ENCODE peak calls at places on chromosomes 4 and X, in five cellular contexts. K, D, U, X and S are unnamed samples.

GRCh38 chr4:19486400-19486799 is 765.3 kb upstream of the SLIT2 start:
- DNase-seq in K (no peak), D (peak), U (peak), X (no peak), S (peak)

GRCh38 chr4:1871471-1872021 is 353 bp downstream of the NSD2 start:
- DNase-seq in K (peak), D (no peak), U (no peak), X (no peak), S (no peak)

GRCh38 chrX:111052478-111052877 is 43.5 kb upstream of the PAK3 start:
- DNase-seq in K (no peak), D (no peak), U (no peak), X (no peak), S (no peak)

GRCh38 chr4:27168783-27169182 is 308.1 kb downstream of the STIM2 start:
- DNase-seq in K (no peak), D (no peak), U (no peak), X (no peak), S (no peak)

GRCh38 chr4:150501019-150501727 is 80.8 kb upstream of the MAB21L2 start:
- DNase-seq in K (no peak), D (no peak), U (peak), X (peak), S (peak)

GRCh38 chr4:151841107-151841506 is 80.3 kb upstream of the GATB start:
- DNase-seq in K (no peak), D (no peak), U (no peak), X (no peak), S (no peak)

GRCh38 chr4:150283689-150284088 is 205.4 kb downstream of the DCLK2 start:
- DNase-seq in K (no peak), D (no peak), U (no peak), X (peak), S (no peak)

GRCh38 chr4:742742-743311 is 37.2 kb downstream of the PCGF3 start:
- DNase-seq in K (peak), D (peak), U (no peak), X (peak), S (peak)

GRCh38 chrX:118772051-118772450 is 44.6 kb downstream of the IL13RA1 start:
- DNase-seq in K (no peak), D (no peak), U (peak), X (no peak), S (no peak)

GRCh38 chr4:5989236-5990225 is 28.7 kb downstream of the C4orf50 start:
- DNase-seq in K (peak), D (no peak), U (no peak), X (no peak), S (no peak)

GRCh38 chr4:94160774-94161173 is 46.9 kb upstream of the SMARCAD1 start:
- DNase-seq in K (no peak), D (no peak), U (peak), X (no peak), S (peak)

GRCh38 chr4:80184791-80185756 is 12.2 kb upstream of the PRDM8 start:
- DNase-seq in K (peak), D (no peak), U (no peak), X (no peak), S (no peak)

GRCh38 chrX:2677764-2678163 is 13.3 kb upstream of the CD99 start:
- DNase-seq in K (peak), D (peak), U (peak), X (peak), S (peak)

GRCh38 chr4:101701551-101701950 is 89.0 kb upstream of the BANK1 start:
- DNase-seq in K (no peak), D (no peak), U (no peak), X (no peak), S (no peak)

GRCh38 chrX:9708923-9709553 is 56.6 kb downstream of the GPR143 start:
- DNase-seq in K (peak), D (peak), U (peak), X (peak), S (peak)

GRCh38 chr4:153541426-153542096 is 75.4 kb downstream of the TMEM131L start:
- DNase-seq in K (no peak), D (no peak), U (peak), X (peak), S (no peak)

GRCh38 chr4:38209654-38210053 is 249.5 kb downstream of the PTTG2 start:
- DNase-seq in K (no peak), D (no peak), U (no peak), X (no peak), S (no peak)

GRCh38 chr4:163215896-163216295 is 49.2 kb upstream of the NAF1 start:
- DNase-seq in K (no peak), D (no peak), U (no peak), X (no peak), S (no peak)

GRCh38 chrX:50211510-50211909 is 6.9 kb downstream of the CCNB3 start:
- DNase-seq in K (no peak), D (no peak), U (peak), X (peak), S (peak)

GRCh38 chr4:52751349-52751911 is at the start of gene ERVMER34-1:
- DNase-seq in K (peak), D (peak), U (peak), X (peak), S (peak)

GRCh38 chr4:83438719-83439118 is 16.9 kb downstream of the HELQ start:
- DNase-seq in K (no peak), D (no peak), U (peak), X (no peak), S (peak)

GRCh38 chrX:149198980-149199732 is 305.9 kb downstream of the IDS start:
- DNase-seq in K (no peak), D (no peak), U (no peak), X (no peak), S (no peak)

GRCh38 chr4:139603576-139604387 is 47.8 kb upstream of the SETD7 start:
- DNase-seq in K (no peak), D (peak), U (peak), X (peak), S (peak)

GRCh38 chr4:169094656-169095231 is 84.7 kb upstream of the CBR4 start:
- DNase-seq in K (no peak), D (no peak), U (no peak), X (no peak), S (no peak)

GRCh38 chr4:11338990-11339782 is 89.5 kb downstream of the HS3ST1 start:
- DNase-seq in K (no peak), D (no peak), U (no peak), X (no peak), S (no peak)

GRCh38 chr4:21884615-21885014 is 64.0 kb downstream of the KCNIP4 start:
- DNase-seq in K (no peak), D (no peak), U (no peak), X (no peak), S (no peak)

GRCh38 chrX:130741584-130741983 is 161.4 kb downstream of the ENOX2 start:
- DNase-seq in K (no peak), D (no peak), U (no peak), X (no peak), S (no peak)

GRCh38 chr4:85420831-85421230 is 54.1 kb upstream of the ARHGAP24 start:
- DNase-seq in K (no peak), D (no peak), U (no peak), X (no peak), S (no peak)

GRCh38 chr4:7310441-7310840 is 118.1 kb downstream of the SORCS2 start:
- DNase-seq in K (no peak), D (no peak), U (no peak), X (no peak), S (no peak)

GRCh38 chr4:186225848-186226247 is 1.5 kb upstream of the KLKB1 start:
- DNase-seq in K (no peak), D (no peak), U (no peak), X (no peak), S (no peak)

GRCh38 chr4:186227744-186228513 is 622 bp downstream of the KLKB1 start:
- DNase-seq in K (no peak), D (no peak), U (peak), X (no peak), S (no peak)

GRCh38 chr4:186226521-186227189 is 652 bp upstream of the KLKB1 start:
- DNase-seq in K (no peak), D (no peak), U (no peak), X (no peak), S (no peak)

GRCh38 chr4:186228514-186228894 is 1.2 kb downstream of the KLKB1 start:
- DNase-seq in K (no peak), D (no peak), U (no peak), X (no peak), S (no peak)

DNA sequence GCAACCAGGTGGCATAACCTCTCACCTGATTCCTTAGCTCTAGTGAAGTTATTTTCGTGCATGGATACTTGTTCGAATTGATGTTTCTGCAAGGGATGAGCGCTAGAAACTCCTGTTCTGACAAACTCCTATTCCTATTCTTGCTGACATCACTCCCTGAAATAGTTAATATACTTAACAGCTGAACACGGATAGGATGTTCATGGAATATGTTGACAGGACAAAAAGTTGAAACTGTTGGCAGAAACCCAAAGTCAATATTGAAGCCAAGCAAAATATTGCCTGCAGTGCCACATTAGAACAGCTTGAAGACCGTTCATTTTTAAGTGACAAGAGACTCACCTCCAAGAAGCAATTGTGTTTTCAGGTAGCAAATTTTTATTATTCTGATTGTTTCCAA is at the start of gene KLKB1:
- DNase-seq in K (no peak), D (no peak), U (peak), X (no peak), S (no peak)
- H3K4me3 ChIP-seq in K (peak), D (no peak), U (no peak), X (no peak), S (no peak)

GRCh38 chrX:136272325-136272724 is 21.1 kb upstream of the MAP7D3 start:
- DNase-seq in K (no peak), D (no peak), U (no peak), X (no peak), S (no peak)
- TF ChIP-seq CTCF in K (no peak), D (no peak), U (no peak), X (peak), S (no peak)

DNA sequence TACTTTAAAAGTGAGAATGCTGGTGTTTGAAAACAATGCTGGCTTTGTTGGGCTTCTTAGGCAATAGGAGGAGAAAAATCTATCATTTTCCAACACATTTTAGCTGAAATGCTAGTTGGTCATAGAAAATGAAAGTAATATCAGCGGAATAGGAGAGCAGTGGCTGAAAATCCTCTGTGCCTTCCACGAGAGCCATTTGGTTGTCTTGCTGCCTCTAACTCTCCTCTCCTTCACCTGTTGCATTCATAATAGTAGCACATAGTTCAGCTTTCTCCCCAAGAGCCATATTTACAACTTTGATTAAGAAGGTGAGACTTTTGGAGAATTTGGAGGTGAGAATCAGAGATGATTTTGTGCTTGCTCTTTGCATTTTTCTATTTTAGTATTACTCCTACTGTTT is 849.4 kb upstream of the FTHL17 start:
- DNase-seq in K (no peak), D (no peak), U (no peak), X (no peak), S (no peak)
- H3K4me3 ChIP-seq in K (no peak), D (no peak), U (no peak), X (no peak), S (no peak)

GRCh38 chr4:4666187-4666586 is 124.3 kb upstream of the STX18 start:
- DNase-seq in K (no peak), D (no peak), U (no peak), X (no peak), S (no peak)

GRCh38 chr4:4663028-4663427 is 121.2 kb upstream of the STX18 start:
- DNase-seq in K (no peak), D (no peak), U (no peak), X (peak), S (no peak)

GRCh38 chr4:4666693-4667642 is 125.1 kb upstream of the STX18 start:
- DNase-seq in K (no peak), D (no peak), U (no peak), X (peak), S (no peak)

GRCh38 chr4:4662230-4662629 is 120.4 kb upstream of the STX18 start:
- DNase-seq in K (no peak), D (no peak), U (no peak), X (no peak), S (no peak)

GRCh38 chr4:4664234-4664633 is 122.4 kb upstream of the STX18 start:
- DNase-seq in K (no peak), D (no peak), U (no peak), X (no peak), S (no peak)
- TF ChIP-seq CTCF in K (no peak), D (no peak), U (no peak), X (no peak), S (no peak)